ENCODE peak calls at places on chromosomes 1 and 21, in five cellular contexts. T, X, Y, W and M are unnamed samples.

GRCh38 chr1:61441723-61442262 is 283.1 kb downstream of the TM2D1 start:
- DNase-seq in T (no peak), X (no peak), Y (peak), W (no peak), M (no peak)

GRCh38 chr1:80882552-80882951 is 918.2 kb upstream of the ADGRL2 start:
- DNase-seq in T (no peak), X (no peak), Y (peak), W (no peak), M (no peak)

GRCh38 chr1:175262646-175263045 is 70.1 kb upstream of the KIAA0040 start:
- DNase-seq in T (no peak), X (no peak), Y (no peak), W (no peak), M (no peak)

GRCh38 chr1:18948048-18948912 is 8.2 kb downstream of the IFFO2 start:
- DNase-seq in T (no peak), X (no peak), Y (no peak), W (no peak), M (no peak)

GRCh38 chr21:33259428-33259827 is 6.7 kb upstream of the IL10RB start:
- DNase-seq in T (no peak), X (no peak), Y (no peak), W (no peak), M (no peak)

GRCh38 chr1:17419626-17420328 is 19.7 kb downstream of the RCC2 start:
- DNase-seq in T (peak), X (peak), Y (peak), W (peak), M (no peak)

GRCh38 chr1:8874230-8875201 is 4.0 kb downstream of the ENO1 start:
- DNase-seq in T (no peak), X (no peak), Y (no peak), W (no peak), M (no peak)

GRCh38 chr1:162232034-162232433 is 144.6 kb downstream of the SPATA46 start:
- DNase-seq in T (no peak), X (no peak), Y (no peak), W (no peak), M (no peak)

GRCh38 chr1:161399257-161399998 is 31.8 kb upstream of the CFAP126 start:
- DNase-seq in T (peak), X (peak), Y (peak), W (peak), M (peak)

GRCh38 chr1:180213401-180214177 is 16.5 kb upstream of the LHX4 start:
- DNase-seq in T (peak), X (no peak), Y (peak), W (peak), M (no peak)

GRCh38 chr1:156444407-156445001 is 56.1 kb downstream of the MEF2D start:
- DNase-seq in T (no peak), X (peak), Y (peak), W (peak), M (peak)

GRCh38 chr1:214541206-214541605 is 10.2 kb downstream of the PTPN14 start:
- DNase-seq in T (no peak), X (no peak), Y (no peak), W (no peak), M (no peak)
- H3K27ac ChIP-seq in T (no peak), X (no peak), Y (no peak), W (no peak), M (no peak)

GRCh38 chr1:151193856-151194255 is 3.9 kb upstream of the VPS72 start:
- DNase-seq in T (no peak), X (no peak), Y (peak), W (no peak), M (no peak)
- H3K27ac ChIP-seq in T (no peak), X (no peak), Y (peak), W (no peak), M (no peak)

DNA sequence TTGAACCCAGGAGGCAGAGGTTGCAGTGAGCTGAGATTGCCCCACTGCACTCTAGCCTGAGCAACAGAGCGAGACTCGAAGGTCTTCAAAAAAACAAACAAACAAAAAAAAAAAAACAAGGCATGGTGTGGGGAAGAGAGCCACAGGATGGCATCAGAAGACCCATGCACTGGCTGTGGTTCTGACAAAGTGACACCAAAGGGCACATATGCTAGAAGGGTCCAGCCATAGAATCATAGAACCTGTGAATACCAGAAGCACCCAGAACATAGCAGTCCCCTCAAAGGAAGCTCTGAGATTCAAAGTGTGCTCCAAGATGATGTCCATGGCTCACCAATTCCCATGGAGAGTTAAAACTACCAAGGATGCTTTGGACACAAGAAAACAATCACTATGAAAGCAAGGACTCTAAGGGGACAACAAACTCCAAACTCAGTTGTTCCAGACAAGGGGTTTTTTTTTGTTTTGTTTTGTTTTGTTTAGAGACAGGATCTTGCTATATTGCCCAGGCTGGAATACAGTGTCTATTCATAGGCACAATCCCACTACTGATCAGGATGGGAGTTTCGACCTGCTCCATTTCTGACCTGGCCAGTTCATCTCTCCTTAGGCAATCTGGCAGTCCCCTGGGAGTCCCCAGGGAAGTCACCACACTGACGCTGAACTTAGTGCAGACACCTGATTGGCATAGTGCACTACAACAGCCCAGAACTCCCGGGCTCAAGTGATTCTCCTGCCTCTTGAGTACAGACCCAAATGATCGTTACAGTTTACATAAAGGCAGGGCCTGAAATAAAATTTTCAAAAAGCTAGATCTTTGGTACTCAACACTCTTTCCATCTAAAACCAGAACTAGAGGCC is 56.4 kb downstream of the TGFBR3 start:
- DNase-seq in T (no peak), X (no peak), Y (no peak), W (no peak), M (no peak)
- H3K27ac ChIP-seq in T (no peak), X (no peak), Y (peak), W (no peak), M (no peak)

GRCh38 chr1:2860476-2861142 is 59.1 kb upstream of the TTC34 start:
- DNase-seq in T (no peak), X (no peak), Y (no peak), W (no peak), M (no peak)
- H3K27ac ChIP-seq in T (no peak), X (no peak), Y (no peak), W (no peak), M (no peak)

GRCh38 chr1:168613038-168613451 is 36.6 kb downstream of the XCL1 start:
- DNase-seq in T (no peak), X (no peak), Y (no peak), W (no peak), M (no peak)
- H3K27ac ChIP-seq in T (peak), X (no peak), Y (no peak), W (no peak), M (peak)